ENCODE peak calls at places on chromosomes 12 and 14, in four cellular contexts. O is left kidney; V is activated naive CD8-positive, alpha-beta T cell treated with anti-CD3 and anti-CD28 coated beads, Interleukin-2, amount 50 U/mL, for 24 hours; M is Caki2. T is an unnamed sample.

GRCh38 chr14:69910871-69911270 is 31.7 kb downstream of the SMOC1 start:
- DNase-seq in M (no peak), O (no peak), V (no peak), T (no peak)

GRCh38 chr12:27547592-27547991 is 23.6 kb downstream of the PPFIBP1 start:
- DNase-seq in V (no peak), M (no peak), O (no peak), T (no peak)

GRCh38 chr12:75623631-75624118 is 112.3 kb upstream of the KRR1 start:
- DNase-seq in V (no peak), M (peak; percentile 51), O (peak; percentile 40), T (no peak)

GRCh38 chr12:31203261-31203660 is 122.7 kb downstream of the SINHCAF start:
- DNase-seq in M (no peak), V (no peak), O (no peak), T (no peak)

GRCh38 chr14:71264260-71264659 is 357.0 kb downstream of the PCNX1 start:
- DNase-seq in V (no peak), O (no peak), M (no peak), T (no peak)

GRCh38 chr12:73863541-73863940 is 674.1 kb upstream of the ATXN7L3B start:
- DNase-seq in O (no peak), V (no peak), M (no peak), T (no peak)

GRCh38 chr12:122085571-122085970 is 7.0 kb downstream of the MLXIP start:
- DNase-seq in M (no peak), V (no peak), O (no peak), T (peak; percentile 87)

GRCh38 chr14:30958555-30959407 is 66.7 kb upstream of the AP4S1 start:
- DNase-seq in V (no peak), M (no peak), O (peak; percentile 1), T (no peak)

GRCh38 chr14:95364481-95365209 is 44.9 kb upstream of the CLMN start:
- DNase-seq in M (no peak), O (no peak), V (no peak), T (no peak)

GRCh38 chr12:109440851-109441490 is 36.1 kb downstream of the KCTD10 start:
- DNase-seq in O (peak; percentile 80), V (no peak), M (no peak), T (peak; percentile 54)

GRCh38 chr12:57154804-57155434 is 7.5 kb upstream of the LRP1-AS start:
- DNase-seq in V (no peak), O (no peak), M (no peak), T (no peak)

GRCh38 chr12:94109154-94109553 is 39.2 kb upstream of the PLXNC1 start:
- DNase-seq in O (no peak), V (peak; percentile 79), M (no peak), T (no peak)

GRCh38 chr14:55125403-55125802 is 3.6 kb upstream of the LGALS3 start:
- DNase-seq in O (no peak), M (no peak), V (no peak), T (no peak)

GRCh38 chr12:125633686-125634085 is 568.5 kb downstream of the AACS start:
- DNase-seq in M (no peak), V (no peak), O (no peak), T (no peak)